ENCODE peak calls at places on chromosomes 16 and 17, in four cellular contexts. F, C, K and H are unnamed samples.

GRCh38 chr16:35391328-35391727 is 1931.9 kb downstream of the TP53TG3F start:
- DNase-seq in K (no peak), C (no peak), F (peak), H (no peak)

GRCh38 chr17:1710807-1711553 is 803 bp upstream of the TLCD2 start:
- DNase-seq in C (no peak), F (no peak), K (no peak), H (no peak)

GRCh38 chr16:81748476-81749198 is 30.5 kb upstream of the PLCG2 start:
- DNase-seq in F (no peak), C (no peak), K (no peak), H (no peak)

GRCh38 chr17:31856750-31857149 is 2.3 kb downstream of the COPRS start:
- DNase-seq in C (no peak), F (no peak), K (no peak), H (no peak)

GRCh38 chr17:45759761-45760160 is 24.4 kb upstream of the CRHR1 start:
- DNase-seq in F (no peak), K (no peak), C (no peak), H (no peak)

GRCh38 chr17:1561420-1562177 is 993 bp downstream of the PITPNA start:
- DNase-seq in F (no peak), C (no peak), K (no peak), H (no peak)

GRCh38 chr17:37848690-37849616 is 75.3 kb upstream of the TBC1D3K start:
- DNase-seq in F (no peak), C (no peak), K (no peak), H (peak)

GRCh38 chr17:7445011-7445927 is at the start of gene CHRNB1:
- DNase-seq in C (peak), K (no peak), F (peak), H (no peak)

GRCh38 chr16:78503501-78504110 is 404.2 kb downstream of the WWOX start:
- DNase-seq in C (peak), K (no peak), F (peak), H (no peak)

GRCh38 chr17:60086822-60087591 is 8.3 kb upstream of the HEATR6 start:
- DNase-seq in K (no peak), C (no peak), F (no peak), H (no peak)
- H3K4me3 ChIP-seq in K (no peak), C (no peak), F (no peak), H (peak)

GRCh38 chr16:52529226-52529625 is 17.7 kb downstream of the TOX3 start:
- DNase-seq in C (no peak), F (no peak), K (no peak), H (no peak)

GRCh38 chr16:52532384-52532783 is 14.6 kb downstream of the TOX3 start:
- DNase-seq in C (no peak), F (no peak), K (no peak), H (no peak)

GRCh38 chr16:52535076-52535475 is 11.9 kb downstream of the TOX3 start:
- DNase-seq in C (no peak), K (no peak), F (no peak), H (no peak)

GRCh38 chr16:52537463-52537862 is 9.5 kb downstream of the TOX3 start:
- DNase-seq in K (no peak), C (no peak), F (no peak), H (no peak)

DNA sequence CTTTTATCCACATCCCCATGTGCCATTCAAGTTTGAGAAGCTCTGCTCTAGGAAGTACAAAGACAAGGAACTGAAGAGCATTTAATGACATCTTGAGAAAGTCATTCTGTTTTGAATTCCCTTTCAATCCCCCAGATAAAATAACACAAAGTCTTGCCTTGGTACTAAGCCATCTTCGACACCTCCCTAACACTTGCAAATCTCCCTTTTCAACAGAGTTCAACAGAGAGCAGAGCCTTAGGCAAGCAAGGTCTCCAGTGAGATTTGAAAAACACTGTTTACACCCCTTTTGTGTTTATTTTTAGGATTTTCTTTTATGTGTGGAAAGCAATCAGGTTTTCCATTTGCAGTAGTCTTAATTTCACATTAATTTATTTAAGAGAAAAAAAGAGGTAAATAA is 13.6 kb downstream of the TOX3 start:
- DNase-seq in K (no peak), F (no peak), C (no peak), H (no peak)
- H3K4me3 ChIP-seq in K (no peak), F (no peak), C (no peak), H (no peak)

GRCh38 chr16:11163761-11164261 is 92.2 kb downstream of the SOCS1 start:
- DNase-seq in K (no peak), F (no peak), C (no peak), H (no peak)
- H3K4me3 ChIP-seq in K (no peak), F (no peak), C (no peak), H (no peak)

GRCh38 chr16:85376292-85377095 is 236.6 kb upstream of the GSE1 start:
- DNase-seq in C (no peak), K (no peak), F (peak), H (no peak)
- H3K4me3 ChIP-seq in C (no peak), K (no peak), F (no peak), H (no peak)

DNA sequence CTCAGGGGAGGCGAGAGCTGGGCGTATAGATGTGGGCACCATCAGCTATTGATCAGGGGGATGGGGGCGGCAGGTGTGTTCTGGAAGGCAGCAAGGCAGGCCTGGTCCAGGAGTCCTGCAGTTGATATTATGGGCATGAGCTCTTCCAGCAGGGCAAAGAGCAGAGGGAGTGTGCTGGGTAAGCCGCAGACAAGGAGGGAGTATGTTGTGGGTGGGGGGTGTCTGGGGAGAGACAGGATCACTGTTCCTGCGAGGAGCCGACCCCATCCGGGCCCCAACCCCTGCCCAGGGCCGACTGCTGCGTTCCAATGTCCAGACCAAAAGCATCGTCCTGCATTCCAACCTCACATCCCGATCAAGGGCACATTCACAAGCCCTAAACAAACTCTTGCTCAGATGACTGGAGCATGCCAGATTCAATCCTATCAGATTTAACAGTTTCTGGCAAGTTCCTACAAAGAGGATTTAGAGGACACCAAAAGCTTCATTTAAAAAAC is 9.2 kb downstream of the MXRA7 start:
- DNase-seq in K (no peak), C (no peak), F (no peak), H (no peak)
- H3K4me3 ChIP-seq in K (no peak), C (peak), F (peak), H (no peak)

GRCh38 chr17:44315760-44316731 is 7.6 kb downstream of the RUNDC3A start:
- DNase-seq in C (no peak), K (no peak), F (no peak), H (no peak)
- H3K4me3 ChIP-seq in C (no peak), K (peak), F (no peak), H (no peak)

DNA sequence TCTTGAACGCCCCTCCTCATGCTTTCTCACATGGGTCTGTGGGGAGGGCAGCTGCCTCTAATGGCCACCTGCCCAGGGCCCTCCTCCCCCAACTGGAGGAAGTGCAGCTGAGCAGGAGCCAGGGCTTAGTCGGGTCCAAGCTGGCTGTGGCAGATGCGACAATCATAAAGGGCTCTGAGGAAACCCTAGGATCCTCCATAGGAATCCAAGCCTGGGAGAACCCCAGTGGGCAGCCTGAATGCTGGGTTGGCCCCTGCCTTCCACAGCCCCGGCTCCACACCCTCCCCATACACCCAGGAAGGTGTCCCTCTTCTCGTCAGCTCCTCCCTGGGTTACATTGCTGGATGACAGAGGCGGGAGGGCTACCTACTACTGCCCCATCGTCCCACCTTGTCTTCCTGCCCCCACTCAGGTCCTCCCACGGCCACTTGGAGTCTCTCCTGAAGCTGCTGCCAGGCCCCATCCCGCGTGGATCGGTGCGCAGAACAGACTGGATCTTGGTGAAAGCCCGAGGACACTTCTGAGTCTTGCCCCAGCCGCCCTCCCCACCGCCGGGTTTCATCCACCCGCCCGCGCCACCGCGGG is 15.6 kb upstream of the CBFB start:
- DNase-seq in C (no peak), K (no peak), F (no peak), H (no peak)
- H3K4me3 ChIP-seq in C (peak), K (peak), F (peak), H (peak)

DNA sequence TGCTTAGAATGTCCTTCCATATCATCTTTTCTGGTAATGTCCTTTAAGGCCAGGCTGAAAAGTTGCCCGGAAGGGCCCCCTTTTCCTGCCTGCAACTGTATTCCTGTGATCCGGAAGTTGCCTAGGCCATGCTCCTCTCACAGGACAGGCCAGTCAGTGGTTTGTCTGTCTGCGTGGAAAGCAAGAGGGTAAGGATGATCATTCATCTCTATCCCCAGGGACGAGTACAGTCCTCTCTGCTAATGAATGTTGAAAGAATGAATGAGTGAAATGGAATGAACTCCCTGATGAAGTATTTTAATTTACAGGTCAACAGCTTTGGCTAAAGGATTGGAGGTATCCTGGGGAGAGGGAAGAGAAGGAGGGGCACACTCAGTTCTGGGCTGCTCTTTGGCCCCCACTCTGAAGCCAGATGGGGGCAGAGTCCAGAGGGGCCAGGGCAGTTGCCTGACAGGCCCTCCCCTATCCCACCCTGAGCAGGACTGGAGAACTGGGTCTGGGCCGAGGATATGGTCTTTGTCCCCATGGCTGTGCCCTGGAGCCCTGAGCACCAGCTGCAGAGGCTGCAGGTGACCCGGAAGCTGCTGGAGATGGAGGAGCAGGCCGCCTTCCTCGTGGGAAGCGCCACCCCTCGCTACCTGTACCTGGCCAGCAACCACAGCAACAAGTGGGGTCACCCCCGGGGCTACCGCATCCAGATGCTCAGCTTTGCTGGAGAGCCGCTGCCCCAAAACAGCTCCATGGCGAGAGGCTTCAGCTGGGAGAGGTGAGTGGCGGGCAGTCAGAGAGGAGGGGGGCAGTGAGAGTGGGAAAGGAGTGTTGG is 3.2 kb downstream of the AOC3 start:
- DNase-seq in C (no peak), K (no peak), F (no peak), H (no peak)
- H3K4me3 ChIP-seq in C (no peak), K (no peak), F (peak), H (no peak)

DNA sequence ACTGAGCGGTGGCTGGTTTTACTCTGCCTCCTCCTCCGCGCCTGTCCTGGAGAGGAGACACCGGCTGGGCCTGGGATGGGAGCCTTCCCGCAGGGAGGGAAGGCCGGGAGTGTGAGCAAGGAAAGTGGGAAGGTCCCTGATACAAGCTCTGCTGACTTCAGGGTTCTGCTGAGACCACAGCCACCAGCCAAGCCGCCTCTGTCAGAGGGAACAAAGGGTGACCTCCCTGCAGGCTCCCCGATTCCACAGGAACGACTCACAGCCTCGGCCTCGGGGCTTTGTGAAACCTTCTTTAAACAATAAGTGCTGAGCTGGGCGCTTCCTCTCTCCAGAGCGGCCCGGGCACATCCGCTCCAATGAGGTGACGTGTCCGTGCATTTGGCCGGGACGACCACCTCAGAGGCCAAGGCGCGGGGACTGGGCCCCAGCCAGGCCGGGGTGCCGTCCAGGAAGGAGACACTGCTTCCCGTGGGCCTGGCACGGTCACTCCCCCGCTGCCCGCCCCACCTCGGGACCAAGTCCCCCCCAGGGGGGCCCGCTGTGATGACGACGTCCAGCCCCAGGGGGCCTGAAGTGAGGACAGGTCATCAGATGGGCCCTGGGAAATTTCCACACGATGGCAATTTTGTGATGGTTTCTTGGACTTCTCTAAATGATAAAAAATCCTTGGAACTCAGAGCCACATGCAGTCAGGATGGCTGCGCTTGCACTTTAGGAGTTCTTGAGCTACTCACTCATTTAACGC is 11.8 kb upstream of the CIBAR2 start:
- DNase-seq in C (no peak), K (no peak), F (peak), H (no peak)
- H3K4me3 ChIP-seq in C (no peak), K (no peak), F (peak), H (no peak)